ENCODE peak calls at places on chromosomes 2 and 18, in seven cellular contexts. S is activated naive CD8-positive, alpha-beta T cell treated with anti-CD3 and anti-CD28 coated beads, Interleukin-2, amount 50 U/mL, for 24 hours; Q is AG09319; L is NCI-H2029; Y is Kasumi-1; Z is GM03348; D is mucosa of gallbladder. P is an unnamed sample.
A peak's percentile ranks its signal among the peaks of the same experiment; 100 is the strongest.

GRCh38 chr2:925309-925708 is 25.3 kb upstream of the SNTG2 start:
- DNase-seq in Y (no peak), S (no peak), L (no peak), Q (no peak), Z (no peak), D (no peak), P (no peak)

GRCh38 chr2:27431395-27431794 is 3.0 kb downstream of the NRBP1 start:
- DNase-seq in Z (peak; percentile 29), S (peak; percentile 36), Q (no peak), L (no peak), Y (no peak), D (no peak), P (no peak)

GRCh38 chr18:57208056-57208455 is 61.2 kb downstream of the BOD1L2 start:
- DNase-seq in Y (no peak), S (no peak), Q (no peak), D (peak; percentile 89), L (no peak), Z (no peak), P (no peak)

GRCh38 chr2:236309669-236310029 is 45.4 kb upstream of the ASB18 start:
- DNase-seq in L (peak; percentile 27), Z (peak; percentile 37), S (peak; percentile 2), D (no peak), Q (no peak), Y (no peak), P (no peak)

GRCh38 chr2:138742446-138743057 is 37.6 kb downstream of the NXPH2 start:
- DNase-seq in S (no peak), Y (no peak), L (no peak), Z (no peak), D (no peak), Q (no peak), P (no peak)

GRCh38 chr2:99727199-99727598 is 237.4 kb upstream of the REV1 start:
- DNase-seq in S (no peak), Z (no peak), Y (no peak), D (no peak), L (no peak), Q (no peak), P (no peak)

GRCh38 chr2:45253151-45253550 is 243.9 kb upstream of the SIX2 start:
- DNase-seq in D (no peak), S (no peak), L (no peak), Q (no peak), Z (no peak), Y (no peak), P (no peak)

GRCh38 chr2:162390801-162391200 is 46.9 kb downstream of the GCA start:
- DNase-seq in S (no peak), Z (no peak), Q (no peak), L (no peak), D (no peak), Y (no peak), P (no peak)

GRCh38 chr2:61510674-61511671 is 27.2 kb downstream of the XPO1 start:
- DNase-seq in L (no peak), S (no peak), Z (no peak), Q (no peak), Y (no peak), D (no peak), P (no peak)

GRCh38 chr2:159053186-159054031 is 85.0 kb downstream of the TANC1 start:
- DNase-seq in D (no peak), Z (no peak), L (no peak), Y (no peak), Q (peak; percentile 72), S (no peak), P (no peak)

GRCh38 chr2:158124896-158125295 is 23.2 kb downstream of the UPP2 start:
- DNase-seq in L (no peak), Y (no peak), S (no peak), D (no peak), Z (no peak), Q (no peak), P (no peak)

GRCh38 chr2:102251042-102251848 is 60.1 kb upstream of the IL1RL1 start:
- DNase-seq in D (peak; percentile 53), Q (no peak), Z (peak; percentile 66), S (peak; percentile 76), L (no peak), Y (peak; percentile 57), P (no peak)

GRCh38 chr2:24083567-24084385 is 858 bp downstream of the TP53I3 start:
- DNase-seq in D (peak; percentile 82), L (peak; percentile 58), Y (peak; percentile 95), Q (peak; percentile 60), S (peak; percentile 49), Z (peak; percentile 79), P (peak; percentile 65)

GRCh38 chr18:34709631-34710429 is at the start of gene DTNA:
- DNase-seq in S (no peak), D (no peak), Q (peak; percentile 85), L (no peak), Y (no peak), Z (peak; percentile 67), P (peak; percentile 71)

GRCh38 chr2:42567806-42568429 is 514 bp upstream of the MTA3 start:
- DNase-seq in D (no peak), S (peak; percentile 22), Y (no peak), L (no peak), Z (no peak), Q (no peak), P (no peak)

GRCh38 chr2:46970334-46971288 is 55.0 kb upstream of the MCFD2 start:
- DNase-seq in L (no peak), Q (no peak), D (peak; percentile 90), Z (peak; percentile 48), S (no peak), Y (peak; percentile 79), P (no peak)

GRCh38 chr2:135424849-135425248 is 106.2 kb downstream of the ZRANB3 start:
- DNase-seq in L (no peak), D (no peak), S (no peak), Q (no peak), Y (no peak), Z (peak; percentile 6), P (no peak)

GRCh38 chr2:143429932-143430331 is 300.7 kb downstream of the ARHGAP15 start:
- DNase-seq in L (no peak), Z (no peak), Q (no peak), S (no peak), D (no peak), Y (no peak), P (peak; percentile 29)

GRCh38 chr2:26997394-26997793 is 27.0 kb downstream of the MAPRE3 start:
- DNase-seq in S (no peak), Z (no peak), D (no peak), L (no peak), Y (no peak), Q (no peak), P (no peak)

GRCh38 chr2:175793649-175794048 is 208.4 kb downstream of the LNPK start:
- DNase-seq in Q (no peak), D (no peak), S (no peak), L (no peak), Z (no peak), Y (no peak), P (no peak)

GRCh38 chr2:113980946-113981345 is 91.1 kb downstream of the ACTR3 start:
- DNase-seq in L (no peak), Z (peak; percentile 55), Q (no peak), Y (no peak), S (no peak), D (no peak), P (no peak)

GRCh38 chr2:121475811-121476571 is 54.7 kb upstream of the RNU4ATAC start:
- DNase-seq in Y (no peak), Q (no peak), S (no peak), Z (peak; percentile 15), L (no peak), D (no peak), P (no peak)

GRCh38 chr18:23573948-23574431 is 12.3 kb downstream of the NPC1 start:
- DNase-seq in D (no peak), Z (peak; percentile 59), L (no peak), Q (no peak), S (peak; percentile 27), Y (no peak), P (peak; percentile 18)

GRCh38 chr2:230955163-230955779 is 30.2 kb upstream of the GPR55 start:
- DNase-seq in S (no peak), D (no peak), Y (no peak), L (no peak), Z (no peak), Q (no peak), P (no peak)

GRCh38 chr18:63578357-63578958 is 8.7 kb upstream of the SERPINB13 start:
- DNase-seq in D (no peak), L (no peak), S (peak; percentile 5), Z (peak; percentile 53), Y (peak; percentile 51), Q (no peak), P (peak; percentile 9)

GRCh38 chr2:72149556-72150156 is 2.0 kb upstream of the CYP26B1 start:
- DNase-seq in Q (no peak), Y (peak; percentile 17), Z (no peak), L (no peak), D (peak; percentile 12), S (no peak), P (no peak)